ENCODE peak calls at places on chromosome 21, in four cellular contexts. D is left ventricle myocardium inferior, R is GM23248, P is neuronal stem cell. E is an unnamed sample.

GRCh38 chr21:44888581-44889550 is 15.4 kb upstream of the PTTG1IP start:
- DNase-seq in D (peak; percentile 13), R (no peak), P (no peak), E (no peak)

GRCh38 chr21:45555557-45556301 is 13.5 kb upstream of the SLC19A1 start:
- DNase-seq in D (peak; percentile 73), R (peak; percentile 80), P (peak; percentile 82), E (peak; percentile 92)

GRCh38 chr21:28454978-28455600 is 537.6 kb downstream of the LTN1 start:
- DNase-seq in D (no peak), R (peak; percentile 88), P (no peak), E (peak; percentile 51)

GRCh38 chr21:33975548-33976081 is 60.0 kb upstream of the ATP5PO start:
- DNase-seq in D (no peak), R (peak; percentile 74), P (no peak), E (peak; percentile 28)

GRCh38 chr21:45839274-45839673 is 142.3 kb upstream of the COL6A1 start:
- DNase-seq in D (no peak), R (peak; percentile 33), P (no peak), E (no peak)

GRCh38 chr21:32278068-32278467 is 781 bp downstream of the MIS18A start:
- DNase-seq in D (no peak), R (peak; percentile 51), P (no peak), E (peak; percentile 20)

GRCh38 chr21:17731554-17731953 is 87.6 kb downstream of the C21orf91 start:
- DNase-seq in D (no peak), R (no peak), P (no peak), E (no peak)

GRCh38 chr21:33618407-33618806 is 23.1 kb downstream of the CRYZL1 start:
- DNase-seq in D (no peak), R (no peak), P (no peak), E (no peak)

GRCh38 chr21:29271927-29272333 is 26.8 kb upstream of the BACH1 start:
- DNase-seq in D (no peak), R (peak; percentile 5), P (no peak), E (peak; percentile 76)

GRCh38 chr21:43206231-43207042 is 37.6 kb downstream of the CRYAA start:
- DNase-seq in D (no peak), R (no peak), P (no peak), E (no peak)
- H3K27me3 ChIP-seq in D (peaks cover 8% of the 10 kb centered on the region), R (peaks cover 40% of the 10 kb centered on the region), P (no peaks in the 10 kb centered on the region), E (peaks cover 38% of the 10 kb centered on the region)

GRCh38 chr21:36557316-36557715 is 77.4 kb upstream of the CLDN14 start:
- DNase-seq in D (no peak), R (no peak), P (no peak), E (no peak)
- H3K27me3 ChIP-seq in D (peaks cover 51% of the 10 kb centered on the region), R (peaks cover 15% of the 10 kb centered on the region), P (peaks cover 10% of the 10 kb centered on the region), E (peaks cover 38% of the 10 kb centered on the region)

DNA sequence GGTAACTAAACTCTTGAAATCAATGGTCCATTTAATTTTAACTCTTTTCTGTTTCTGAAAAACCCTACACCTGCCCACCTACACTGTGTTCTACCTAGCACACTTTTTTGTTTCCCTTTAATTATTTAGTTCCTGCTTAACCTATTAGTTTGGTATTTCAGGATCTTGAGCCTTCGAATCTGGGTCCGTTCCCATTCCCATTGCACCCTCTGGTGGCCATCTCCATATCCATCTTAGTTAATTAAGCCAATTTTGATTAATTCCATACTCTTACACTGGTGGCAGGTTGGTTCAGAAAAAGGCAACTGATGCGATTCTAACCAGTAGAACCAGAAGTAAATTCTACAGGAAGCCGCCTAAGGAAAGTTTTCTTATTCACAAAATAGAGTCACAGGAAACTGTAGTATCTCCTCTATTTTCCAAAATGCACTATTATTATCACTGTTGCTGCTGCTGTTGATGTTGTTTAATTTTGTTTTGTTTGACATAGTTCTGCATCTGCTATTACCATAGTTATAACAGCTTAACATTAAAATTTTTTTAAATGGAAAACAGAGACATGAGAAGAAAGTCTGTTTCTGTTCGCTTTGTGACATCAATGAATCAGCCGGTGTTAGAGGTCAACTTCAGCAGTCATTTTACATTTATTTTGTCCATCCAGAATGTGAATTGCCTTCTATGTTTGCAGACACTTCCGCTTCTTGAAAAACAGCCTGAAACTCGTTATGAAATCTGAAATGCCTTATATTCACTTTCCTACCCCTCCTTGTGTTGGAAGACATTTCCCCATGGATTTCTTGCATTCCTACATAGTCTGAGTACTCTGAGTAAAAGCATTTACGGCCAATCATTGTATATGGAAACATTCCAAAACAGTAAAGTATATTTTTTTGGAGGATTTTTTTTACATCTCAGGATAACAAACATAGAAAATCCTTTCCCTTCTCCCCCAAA is 115.5 kb upstream of the NCAM2 start:
- DNase-seq in D (no peak), R (peak; percentile 20), P (peak; percentile 44), E (peak; percentile 24)
- H3K27me3 ChIP-seq in D (no peaks in the 10 kb centered on the region), R (no peaks in the 10 kb centered on the region), P (no peaks in the 10 kb centered on the region), E (no peaks in the 10 kb centered on the region)

DNA sequence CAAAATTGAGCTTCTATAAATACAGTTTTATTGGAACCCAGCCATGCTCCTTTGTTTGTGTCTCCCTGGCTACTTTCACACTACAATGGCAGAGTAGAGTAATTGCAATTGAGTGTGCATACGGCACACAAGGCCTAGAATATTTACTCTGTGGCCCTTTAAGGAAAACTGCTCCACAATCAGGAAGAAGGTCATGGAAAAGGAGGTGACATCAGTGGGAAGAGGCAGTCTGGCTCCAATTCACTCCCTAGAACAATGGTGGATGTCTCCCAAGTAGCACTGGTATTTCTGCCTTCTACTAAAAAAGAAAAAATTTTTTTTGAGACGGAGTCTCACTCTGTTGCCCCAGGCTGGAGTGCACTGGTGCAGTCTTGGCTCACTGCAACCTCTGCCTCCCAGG is 51.3 kb downstream of the KRTAP19-8 start:
- DNase-seq in D (no peak), R (no peak), P (no peak), E (no peak)
- H3K27me3 ChIP-seq in D (no peaks in the 10 kb centered on the region), R (no peaks in the 10 kb centered on the region), P (no peaks in the 10 kb centered on the region), E (no peaks in the 10 kb centered on the region)

GRCh38 chr21:26847951-26848350 is 2.7 kb upstream of the ADAMTS1 start:
- DNase-seq in D (no peak), R (no peak), P (no peak), E (no peak)
- H3K27me3 ChIP-seq in D (no peaks in the 10 kb centered on the region), R (no peaks in the 10 kb centered on the region), P (peaks cover 26% of the 10 kb centered on the region), E (no peaks in the 10 kb centered on the region)

DNA sequence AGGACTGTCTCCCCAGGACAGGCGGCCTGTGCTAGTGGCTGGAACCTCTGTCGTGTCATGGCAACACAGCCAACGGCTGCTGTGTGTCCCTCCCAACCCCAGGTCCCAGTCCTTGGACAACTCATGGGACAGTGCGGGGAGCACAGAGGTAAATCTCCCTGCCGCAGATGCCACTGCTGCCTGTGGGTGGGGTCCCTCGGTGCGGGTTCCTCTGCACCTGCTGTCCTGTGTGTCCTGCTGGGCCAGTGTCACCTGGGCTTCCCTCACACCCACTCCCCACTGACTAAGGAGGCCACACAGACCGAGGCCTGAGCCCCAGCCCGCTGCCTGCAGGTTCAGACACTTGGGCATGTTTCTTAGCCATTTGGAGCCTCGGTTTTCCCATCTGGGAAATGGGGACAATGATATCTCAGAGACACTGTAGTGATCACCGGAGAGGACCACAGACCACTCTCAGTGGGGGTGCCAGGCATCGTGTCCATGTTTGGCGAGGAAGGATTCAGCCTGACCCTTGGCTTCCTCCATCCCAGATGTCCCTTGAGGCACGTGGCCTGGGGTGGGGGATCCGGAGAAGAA is 96.5 kb downstream of the SIK1 start:
- DNase-seq in D (no peak), R (no peak), P (no peak), E (no peak)
- H3K27me3 ChIP-seq in D (no peaks in the 10 kb centered on the region), R (no peaks in the 10 kb centered on the region), P (no peaks in the 10 kb centered on the region), E (peaks cover 2% of the 10 kb centered on the region)